ENCODE peak calls at places on chromosomes 2 and 18, in eight cellular contexts. Z is NCI-H774; V is brain pericyte; T is H9; Q is stimulated activated CD4-positive, alpha-beta T cell treated with anti-CD3 and anti-CD28 coated beads, TNF-alpha, amount 100 ng/mL, for 24 hours; A is T-helper 2 cell; O is fibroblast of the conjunctiva; X is T-helper 9 cell. H is an unnamed sample.

GRCh38 chr2:168738057-168738456 is 64.4 kb upstream of the NOSTRIN start:
- DNase-seq in Z (no peak), V (no peak), T (no peak), Q (no peak), A (no peak), O (peak), X (no peak), H (no peak)

GRCh38 chr2:98899041-98899702 is 36.9 kb downstream of the CRACDL start:
- DNase-seq in Z (peak), V (no peak), T (no peak), Q (no peak), A (no peak), O (no peak), X (no peak), H (no peak)

GRCh38 chr2:202185816-202186221 is 52.6 kb downstream of the SUMO1 start:
- DNase-seq in Z (no peak), V (no peak), T (no peak), Q (no peak), A (no peak), O (no peak), X (no peak), H (no peak)

GRCh38 chr2:121777699-121778058 is 22.2 kb downstream of the TSN start:
- DNase-seq in Z (no peak), V (no peak), T (no peak), Q (no peak), A (no peak), O (no peak), X (no peak), H (no peak)

GRCh38 chr2:84424152-84424551 is 34.9 kb downstream of the SUCLG1 start:
- DNase-seq in Z (no peak), V (no peak), T (no peak), Q (no peak), A (no peak), O (no peak), X (no peak), H (no peak)

GRCh38 chr2:241088376-241088775 is 13.7 kb downstream of the MTERF4 start:
- DNase-seq in Z (no peak), V (no peak), T (no peak), Q (no peak), A (no peak), O (no peak), X (no peak), H (no peak)

GRCh38 chr2:101395545-101396351 is 8.4 kb upstream of the CREG2 start:
- DNase-seq in Z (no peak), V (no peak), T (no peak), Q (no peak), A (no peak), O (no peak), X (no peak), H (no peak)

GRCh38 chr2:85723707-85724360 is 29.7 kb downstream of the GNLY start:
- DNase-seq in Z (no peak), V (no peak), T (no peak), Q (no peak), A (no peak), O (no peak), X (no peak), H (no peak)

GRCh38 chr2:63977904-63978303 is 41.3 kb downstream of the VPS54 start:
- DNase-seq in Z (no peak), V (no peak), T (no peak), Q (no peak), A (no peak), O (no peak), X (no peak), H (no peak)

GRCh38 chr2:37764108-37764507 is 92.7 kb upstream of the CDC42EP3 start:
- DNase-seq in Z (no peak), V (no peak), T (no peak), Q (no peak), A (no peak), O (no peak), X (no peak), H (no peak)

GRCh38 chr18:53458266-53458665 is 766.2 kb downstream of the MBD2 start:
- DNase-seq in Z (no peak), V (no peak), T (no peak), Q (no peak), A (no peak), O (peak), X (no peak), H (no peak)

GRCh38 chr18:55053976-55054375 is 94.7 kb upstream of the CCDC68 start:
- DNase-seq in Z (no peak), V (no peak), T (no peak), Q (no peak), A (no peak), O (no peak), X (no peak), H (no peak)

GRCh38 chr18:2979871-2980606 is 32.9 kb downstream of the LPIN2 start:
- DNase-seq in Z (no peak), V (no peak), T (no peak), Q (no peak), A (no peak), O (no peak), X (no peak), H (no peak)

GRCh38 chr2:189613077-189613636 is 32.6 kb upstream of the SLC40A1 start:
- DNase-seq in Z (no peak), V (peak), T (no peak), Q (no peak), A (no peak), O (peak), X (no peak), H (no peak)

GRCh38 chr2:10773841-10774341 is 38.7 kb downstream of the PDIA6 start:
- DNase-seq in Z (no peak), V (no peak), T (no peak), Q (no peak), A (no peak), O (no peak), X (no peak), H (no peak)

GRCh38 chr2:224883700-224884099 is 158.6 kb downstream of the DOCK10 start:
- DNase-seq in Z (no peak), V (no peak), T (no peak), Q (no peak), A (no peak), O (no peak), X (no peak), H (no peak)

GRCh38 chr2:223735659-223736244 is 101.6 kb downstream of the AP1S3 start:
- DNase-seq in Z (no peak), V (no peak), T (no peak), Q (no peak), A (no peak), O (peak), X (no peak), H (no peak)

GRCh38 chr2:54560146-54560881 is 104.2 kb downstream of the SPTBN1 start:
- DNase-seq in Z (no peak), V (no peak), T (no peak), Q (no peak), A (no peak), O (no peak), X (peak), H (no peak)

GRCh38 chr2:179751184-179751809 is 110.1 kb downstream of the ZNF385B start:
- DNase-seq in Z (peak), V (no peak), T (no peak), Q (no peak), A (no peak), O (peak), X (no peak), H (no peak)

GRCh38 chr2:133266075-133266925 is 302.0 kb downstream of the NCKAP5 start:
- DNase-seq in Z (no peak), V (no peak), T (peak), Q (no peak), A (no peak), O (no peak), X (no peak), H (no peak)

GRCh38 chr18:74598350-74599001 is 806 bp downstream of the ZNF407 start:
- DNase-seq in Z (peak), V (no peak), T (peak), Q (peak), A (peak), O (no peak), X (peak), H (peak)

GRCh38 chr2:73175663-73176204 is 26.6 kb upstream of the NOTO start:
- DNase-seq in Z (peak), V (no peak), T (peak), Q (peak), A (peak), O (peak), X (peak), H (peak)

GRCh38 chr2:48991415-48992131 is 162.7 kb downstream of the FSHR start:
- DNase-seq in Z (no peak), V (no peak), T (no peak), Q (no peak), A (no peak), O (no peak), X (no peak), H (no peak)

GRCh38 chr18:54388203-54389142 is 30.8 kb downstream of the C18orf54 start:
- DNase-seq in Z (no peak), V (peak), T (peak), Q (no peak), A (no peak), O (peak), X (no peak), H (no peak)

GRCh38 chr2:96143231-96143847 is 1.9 kb downstream of the DUSP2 start:
- DNase-seq in Z (no peak), V (no peak), T (no peak), Q (no peak), A (no peak), O (no peak), X (no peak), H (no peak)

GRCh38 chr2:176648691-176649297 is 379.6 kb downstream of the MTX2 start:
- DNase-seq in Z (no peak), V (no peak), T (no peak), Q (no peak), A (no peak), O (no peak), X (no peak), H (no peak)

GRCh38 chr2:203783496-203784203 is 77.2 kb downstream of the CD28 start:
- DNase-seq in Z (no peak), V (no peak), T (no peak), Q (no peak), A (no peak), O (peak), X (no peak), H (no peak)

GRCh38 chr2:238916875-238917590 is 69.1 kb downstream of the TWIST2 start:
- DNase-seq in Z (no peak), V (no peak), T (no peak), Q (no peak), A (no peak), O (no peak), X (no peak), H (no peak)

GRCh38 chr2:12051831-12052230 is 305.4 kb downstream of the LPIN1 start:
- DNase-seq in Z (no peak), V (no peak), T (no peak), Q (no peak), A (no peak), O (peak), X (no peak), H (no peak)

GRCh38 chr2:118169359-118170005 is 81.2 kb downstream of the INSIG2 start:
- DNase-seq in Z (no peak), V (no peak), T (no peak), Q (no peak), A (no peak), O (no peak), X (no peak), H (no peak)

GRCh38 chr2:231714639-231715498 is 6.5 kb downstream of the PTMA start:
- DNase-seq in Z (peak), V (no peak), T (peak), Q (peak), A (peak), O (no peak), X (peak), H (peak)

GRCh38 chr2:241390301-241391206 is 34.5 kb downstream of the FARP2 start:
- DNase-seq in Z (no peak), V (no peak), T (no peak), Q (no peak), A (no peak), O (no peak), X (no peak), H (peak)

GRCh38 chr2:134244091-134244490 is 9.8 kb upstream of the MGAT5 start:
- DNase-seq in Z (no peak), V (no peak), T (no peak), Q (no peak), A (no peak), O (no peak), X (no peak), H (no peak)

GRCh38 chr2:28434600-28434989 is 41.9 kb downstream of the FOSL2 start:
- DNase-seq in Z (no peak), V (no peak), T (no peak), Q (no peak), A (no peak), O (no peak), X (no peak), H (no peak)

GRCh38 chr2:136052374-136053362 is 65.3 kb downstream of the CXCR4 start:
- DNase-seq in Z (no peak), V (no peak), T (no peak), Q (no peak), A (no peak), O (no peak), X (no peak), H (no peak)

GRCh38 chr18:75210274-75211001 is at the start of gene TSHZ1:
- DNase-seq in Z (peak), V (peak), T (peak), Q (no peak), A (no peak), O (peak), X (peak), H (peak)

GRCh38 chr2:119372778-119373568 is 6.2 kb downstream of the DBI start:
- DNase-seq in Z (no peak), V (no peak), T (no peak), Q (no peak), A (no peak), O (no peak), X (no peak), H (no peak)

GRCh38 chr2:55109219-55109891 is 59.1 kb upstream of the RTN4 start:
- DNase-seq in Z (peak), V (no peak), T (no peak), Q (no peak), A (no peak), O (peak), X (no peak), H (no peak)

GRCh38 chr2:80086831-80087230 is 217.7 kb downstream of the LRRTM1 start:
- DNase-seq in Z (no peak), V (no peak), T (no peak), Q (no peak), A (no peak), O (peak), X (no peak), H (no peak)